ENCODE peak calls at places on chromosomes 4 and X, in four cellular contexts. O is psoas muscle, V is pancreas, R is endothelial cell. L is an unnamed sample.

GRCh38 chr4:6087669-6088068 is 69.4 kb upstream of the C4orf50 start:
- DNase-seq in O (no peak), V (no peak), R (peak), L (peak)

GRCh38 chrX:134075894-134076718 is 90.7 kb upstream of the GPC3 start:
- DNase-seq in O (no peak), V (no peak), R (no peak), L (no peak)

GRCh38 chr4:174230680-174231079 is 52.8 kb downstream of the FBXO8 start:
- DNase-seq in O (no peak), V (no peak), R (no peak), L (no peak)

GRCh38 chr4:3184725-3185124 is 64.2 kb upstream of the MSANTD1 start:
- DNase-seq in O (no peak), V (no peak), R (no peak), L (no peak)

GRCh38 chr4:133156096-133156495 is 7.0 kb downstream of the PCDH10 start:
- DNase-seq in O (no peak), V (no peak), R (no peak), L (no peak)

GRCh38 chrX:49053223-49054072 is 5.4 kb upstream of the CCDC120 start:
- DNase-seq in O (peak), V (peak), R (peak), L (peak)

GRCh38 chr4:123361195-123361861 is 35.3 kb upstream of the SPRY1 start:
- DNase-seq in O (no peak), V (no peak), R (no peak), L (no peak)

GRCh38 chr4:6532102-6532501 is 42.9 kb upstream of the MAN2B2 start:
- DNase-seq in O (no peak), V (peak), R (no peak), L (no peak)

GRCh38 chrX:128035318-128035717 is 16.9 kb downstream of the ACTRT1 start:
- DNase-seq in O (no peak), V (no peak), R (no peak), L (no peak)

GRCh38 chrX:101416691-101417090 is 8.7 kb downstream of the HNRNPH2 start:
- DNase-seq in O (no peak), V (no peak), R (no peak), L (no peak)

GRCh38 chr4:680931-681645 is 6.7 kb downstream of the MYL5 start:
- DNase-seq in O (peak), V (peak), R (peak), L (peak)

GRCh38 chr4:119136541-119136940 is 909 bp downstream of the MYOZ2 start:
- DNase-seq in O (no peak), V (no peak), R (no peak), L (no peak)

GRCh38 chrX:119755981-119756533 is 2.3 kb upstream of the SOWAHD start:
- DNase-seq in O (no peak), V (no peak), R (no peak), L (no peak)

GRCh38 chr4:7151668-7152227 is 40.6 kb upstream of the SORCS2 start:
- DNase-seq in O (no peak), V (no peak), R (no peak), L (no peak)

GRCh38 chr4:145177906-145178538 is 2.4 kb downstream of the OTUD4 start:
- DNase-seq in O (no peak), V (no peak), R (no peak), L (no peak)

GRCh38 chr4:34182346-34182745 is 2062.0 kb downstream of the ARAP2 start:
- DNase-seq in O (peak), V (no peak), R (no peak), L (no peak)

GRCh38 chr4:184237612-184238011 is 19.9 kb upstream of the ENPP6 start:
- DNase-seq in O (no peak), V (no peak), R (no peak), L (no peak)

GRCh38 chr4:2251073-2251794 is 9.3 kb upstream of the HAUS3 start:
- DNase-seq in O (peak), V (no peak), R (no peak), L (peak)

GRCh38 chr4:25838526-25838925 is 24.3 kb downstream of the SEL1L3 start:
- DNase-seq in O (no peak), V (no peak), R (no peak), L (peak)

GRCh38 chr4:185657699-185658098 is 122.4 kb upstream of the PDLIM3 start:
- DNase-seq in O (no peak), V (no peak), R (no peak), L (no peak)

GRCh38 chr4:47639531-47639930 is 154.5 kb downstream of the ATP10D start:
- DNase-seq in O (no peak), V (no peak), R (no peak), L (no peak)

GRCh38 chrX:109914114-109914849 is 88.6 kb upstream of the TMEM164 start:
- DNase-seq in O (no peak), V (no peak), R (no peak), L (no peak)

GRCh38 chr4:25399502-25399901 is 22.4 kb downstream of the ANAPC4 start:
- DNase-seq in O (no peak), V (no peak), R (no peak), L (no peak)

GRCh38 chr4:8352368-8353157 is 83.0 kb downstream of the HTRA3 start:
- DNase-seq in O (no peak), V (no peak), R (no peak), L (no peak)

GRCh38 chr4:145553375-145553774 is 65.8 kb upstream of the MMAA start:
- DNase-seq in O (no peak), V (no peak), R (no peak), L (no peak)

GRCh38 chrX:28590394-28590793 is 3.1 kb downstream of the IL1RAPL1 start:
- DNase-seq in O (no peak), V (no peak), R (no peak), L (no peak)

GRCh38 chr4:4339504-4340085 is 47.3 kb upstream of the NSG1 start:
- DNase-seq in O (no peak), V (no peak), R (no peak), L (no peak)

GRCh38 chrX:39261446-39262147 is 460.3 kb downstream of the MID1IP1 start:
- DNase-seq in O (no peak), V (no peak), R (peak), L (peak)

GRCh38 chr4:37803348-37803973 is 23.0 kb upstream of the PGM2 start:
- DNase-seq in O (no peak), V (no peak), R (no peak), L (no peak)

GRCh38 chr4:137819964-137820383 is 287.7 kb upstream of the PCDH18 start:
- DNase-seq in O (no peak), V (no peak), R (peak), L (no peak)